ENCODE peak calls at places on chromosomes 13 and 19, in seven cellular contexts. One of them, this sample, is unnamed.

GRCh38 chr13:73900591-73900990 is 233.6 kb downstream of the KLF12 start:
- DNase-seq in AG04449: no peak
- DNase-seq in choroid plexus epithelial cell: no peak
- DNase-seq in GM04504: no peak
- DNase-seq in RWPE2: no peak
- DNase-seq in GDM1: no peak
- DNase-seq in GOT3: no peak
- DNase-seq in this sample: no peak

GRCh38 chr19:34639491-34640085 is 37.4 kb downstream of the SCGB2B2 start:
- DNase-seq in RWPE2: no peak
- DNase-seq in GM04504: peak
- DNase-seq in AG04449: peak
- DNase-seq in GDM1: peak
- DNase-seq in GOT3: no peak
- DNase-seq in choroid plexus epithelial cell: peak
- DNase-seq in this sample: peak

GRCh38 chr13:44172411-44172810 is 201.2 kb upstream of the SERP2 start:
- DNase-seq in choroid plexus epithelial cell: no peak
- DNase-seq in GM04504: no peak
- DNase-seq in GDM1: no peak
- DNase-seq in AG04449: no peak
- DNase-seq in GOT3: no peak
- DNase-seq in RWPE2: no peak
- DNase-seq in this sample: no peak

GRCh38 chr19:44212865-44213346 is 574 bp downstream of the ZNF227 start:
- DNase-seq in choroid plexus epithelial cell: peak
- DNase-seq in GM04504: no peak
- DNase-seq in GDM1: no peak
- DNase-seq in GOT3: no peak
- DNase-seq in RWPE2: no peak
- DNase-seq in AG04449: no peak
- DNase-seq in this sample: no peak

GRCh38 chr19:40610396-40611064 is 9.4 kb downstream of the LTBP4 start:
- DNase-seq in GOT3: no peak
- DNase-seq in AG04449: no peak
- DNase-seq in GM04504: no peak
- DNase-seq in choroid plexus epithelial cell: no peak
- DNase-seq in GDM1: no peak
- DNase-seq in RWPE2: peak
- DNase-seq in this sample: peak

GRCh38 chr13:44103721-44104490 is 224.2 kb downstream of the LACC1 start:
- DNase-seq in GOT3: no peak
- DNase-seq in GM04504: no peak
- DNase-seq in choroid plexus epithelial cell: no peak
- DNase-seq in RWPE2: no peak
- DNase-seq in AG04449: no peak
- DNase-seq in GDM1: no peak
- DNase-seq in this sample: no peak

GRCh38 chr19:40192758-40193586 is 1.7 kb downstream of the MAP3K10 start:
- DNase-seq in GOT3: no peak
- DNase-seq in GDM1: no peak
- DNase-seq in RWPE2: no peak
- DNase-seq in AG04449: no peak
- DNase-seq in GM04504: no peak
- DNase-seq in choroid plexus epithelial cell: no peak
- DNase-seq in this sample: no peak

GRCh38 chr19:35766571-35767104 is 8.7 kb downstream of the PROSER3 start:
- DNase-seq in AG04449: no peak
- DNase-seq in GM04504: no peak
- DNase-seq in choroid plexus epithelial cell: no peak
- DNase-seq in RWPE2: no peak
- DNase-seq in GOT3: no peak
- DNase-seq in GDM1: no peak
- DNase-seq in this sample: no peak

GRCh38 chr13:76425930-76426329 is 460.3 kb downstream of the KCTD12 start:
- DNase-seq in AG04449: no peak
- DNase-seq in choroid plexus epithelial cell: peak
- DNase-seq in GDM1: no peak
- DNase-seq in GOT3: no peak
- DNase-seq in GM04504: peak
- DNase-seq in RWPE2: no peak
- DNase-seq in this sample: no peak

GRCh38 chr13:72952529-72953141 is 106.2 kb upstream of the KLF5 start:
- DNase-seq in choroid plexus epithelial cell: peak
- DNase-seq in GOT3: no peak
- DNase-seq in RWPE2: no peak
- DNase-seq in GDM1: no peak
- DNase-seq in AG04449: no peak
- DNase-seq in GM04504: no peak
- DNase-seq in this sample: no peak

GRCh38 chr13:62512194-62513141 is 1096.8 kb upstream of the PCDH20 start:
- DNase-seq in GDM1: peak
- DNase-seq in GM04504: no peak
- DNase-seq in RWPE2: no peak
- DNase-seq in GOT3: no peak
- DNase-seq in AG04449: no peak
- DNase-seq in choroid plexus epithelial cell: peak
- DNase-seq in this sample: peak

GRCh38 chr13:51006067-51006800 is 96.6 kb downstream of the RNASEH2B start:
- DNase-seq in GM04504: peak
- DNase-seq in choroid plexus epithelial cell: no peak
- DNase-seq in RWPE2: no peak
- DNase-seq in GDM1: no peak
- DNase-seq in AG04449: no peak
- DNase-seq in GOT3: no peak
- DNase-seq in this sample: no peak

GRCh38 chr19:4391701-4392543 is 8.4 kb downstream of the SH3GL1 start:
- DNase-seq in GM04504: no peak
- DNase-seq in AG04449: no peak
- DNase-seq in RWPE2: no peak
- DNase-seq in choroid plexus epithelial cell: peak
- DNase-seq in GOT3: no peak
- DNase-seq in GDM1: no peak
- DNase-seq in this sample: no peak

GRCh38 chr13:75236774-75237173 is 245.2 kb downstream of the TBC1D4 start:
- DNase-seq in GDM1: no peak
- DNase-seq in GM04504: no peak
- DNase-seq in AG04449: no peak
- DNase-seq in choroid plexus epithelial cell: peak
- DNase-seq in RWPE2: no peak
- DNase-seq in GOT3: no peak
- DNase-seq in this sample: no peak

GRCh38 chr19:38710928-38711725 is 33.1 kb downstream of the CAPN12 start:
- DNase-seq in AG04449: no peak
- DNase-seq in GOT3: no peak
- DNase-seq in choroid plexus epithelial cell: no peak
- DNase-seq in GDM1: no peak
- DNase-seq in GM04504: no peak
- DNase-seq in RWPE2: no peak
- DNase-seq in this sample: no peak

GRCh38 chr19:40056505-40056904 is 474 bp upstream of the ZNF780B start:
- DNase-seq in choroid plexus epithelial cell: no peak
- DNase-seq in RWPE2: no peak
- DNase-seq in GDM1: no peak
- DNase-seq in GOT3: no peak
- DNase-seq in GM04504: no peak
- DNase-seq in AG04449: no peak
- DNase-seq in this sample: no peak

GRCh38 chr19:14149509-14149994 is 13.2 kb upstream of the ASF1B start:
- DNase-seq in choroid plexus epithelial cell: no peak
- DNase-seq in GM04504: peak
- DNase-seq in AG04449: no peak
- DNase-seq in RWPE2: no peak
- DNase-seq in GOT3: no peak
- DNase-seq in GDM1: no peak
- DNase-seq in this sample: no peak

GRCh38 chr13:112066624-112067004 is 335 bp upstream of the SOX1 start:
- DNase-seq in GOT3: no peak
- DNase-seq in RWPE2: no peak
- DNase-seq in AG04449: no peak
- DNase-seq in choroid plexus epithelial cell: no peak
- DNase-seq in GM04504: no peak
- DNase-seq in GDM1: no peak
- DNase-seq in this sample: no peak

GRCh38 chr19:29779921-29780320 is 31.9 kb upstream of the CCNE1 start:
- DNase-seq in RWPE2: no peak
- DNase-seq in AG04449: no peak
- DNase-seq in GM04504: no peak
- DNase-seq in GOT3: no peak
- DNase-seq in choroid plexus epithelial cell: no peak
- DNase-seq in GDM1: no peak
- DNase-seq in this sample: no peak

GRCh38 chr13:80196756-80197155 is 144.2 kb downstream of the SPRY2 start:
- DNase-seq in GOT3: no peak
- DNase-seq in AG04449: no peak
- DNase-seq in GM04504: peak
- DNase-seq in choroid plexus epithelial cell: no peak
- DNase-seq in RWPE2: no peak
- DNase-seq in GDM1: no peak
- DNase-seq in this sample: no peak

GRCh38 chr19:5477451-5478215 is 22.4 kb downstream of the ZNRF4 start:
- DNase-seq in GDM1: no peak
- DNase-seq in GOT3: no peak
- DNase-seq in AG04449: no peak
- DNase-seq in RWPE2: no peak
- DNase-seq in GM04504: no peak
- DNase-seq in choroid plexus epithelial cell: no peak
- DNase-seq in this sample: no peak

GRCh38 chr19:51317381-51317780 is 5.9 kb downstream of the IGLON5 start:
- DNase-seq in GM04504: no peak
- DNase-seq in RWPE2: no peak
- DNase-seq in AG04449: no peak
- DNase-seq in GDM1: no peak
- DNase-seq in GOT3: no peak
- DNase-seq in choroid plexus epithelial cell: no peak
- DNase-seq in this sample: no peak

GRCh38 chr13:99150575-99151370 is 49.9 kb upstream of the UBAC2 start:
- DNase-seq in AG04449: peak
- DNase-seq in choroid plexus epithelial cell: peak
- DNase-seq in GOT3: no peak
- DNase-seq in GDM1: no peak
- DNase-seq in GM04504: peak
- DNase-seq in RWPE2: peak
- DNase-seq in this sample: no peak

GRCh38 chr19:55683449-55684261 is 8.6 kb downstream of the EPN1 start:
- DNase-seq in GM04504: no peak
- DNase-seq in choroid plexus epithelial cell: no peak
- DNase-seq in GOT3: no peak
- DNase-seq in AG04449: no peak
- DNase-seq in GDM1: no peak
- DNase-seq in RWPE2: no peak
- DNase-seq in this sample: no peak

GRCh38 chr19:3225677-3226093 is 1.2 kb downstream of the CELF5 start:
- DNase-seq in RWPE2: no peak
- DNase-seq in GOT3: no peak
- DNase-seq in GDM1: no peak
- DNase-seq in choroid plexus epithelial cell: no peak
- DNase-seq in GM04504: no peak
- DNase-seq in AG04449: no peak
- DNase-seq in this sample: no peak

GRCh38 chr13:47680752-47681151 is 320.3 kb downstream of the SUCLA2 start:
- DNase-seq in RWPE2: no peak
- DNase-seq in GDM1: no peak
- DNase-seq in AG04449: no peak
- DNase-seq in choroid plexus epithelial cell: peak
- DNase-seq in GOT3: no peak
- DNase-seq in GM04504: no peak
- DNase-seq in this sample: no peak

GRCh38 chr13:39047560-39047959 is 9.3 kb downstream of the NHLRC3 start:
- DNase-seq in choroid plexus epithelial cell: peak
- DNase-seq in GDM1: no peak
- DNase-seq in GOT3: no peak
- DNase-seq in GM04504: no peak
- DNase-seq in RWPE2: no peak
- DNase-seq in AG04449: no peak
- DNase-seq in this sample: no peak

GRCh38 chr13:30607908-30608307 is 9.8 kb upstream of the USPL1 start:
- DNase-seq in GDM1: no peak
- DNase-seq in AG04449: no peak
- DNase-seq in choroid plexus epithelial cell: no peak
- DNase-seq in GM04504: no peak
- DNase-seq in RWPE2: no peak
- DNase-seq in GOT3: no peak
- DNase-seq in this sample: peak

GRCh38 chr13:41345921-41346589 is 35.0 kb downstream of the NAA16 start:
- DNase-seq in choroid plexus epithelial cell: no peak
- DNase-seq in RWPE2: no peak
- DNase-seq in GM04504: no peak
- DNase-seq in GDM1: no peak
- DNase-seq in AG04449: no peak
- DNase-seq in GOT3: no peak
- DNase-seq in this sample: no peak

GRCh38 chr19:30091856-30092255 is 149.8 kb downstream of the URI1 start:
- DNase-seq in AG04449: no peak
- DNase-seq in GDM1: no peak
- DNase-seq in RWPE2: no peak
- DNase-seq in GOT3: no peak
- DNase-seq in GM04504: no peak
- DNase-seq in choroid plexus epithelial cell: no peak
- DNase-seq in this sample: no peak

GRCh38 chr19:51354742-51355148 is 11.4 kb downstream of the ETFB start:
- DNase-seq in GDM1: no peak
- DNase-seq in choroid plexus epithelial cell: peak
- DNase-seq in RWPE2: no peak
- DNase-seq in GM04504: no peak
- DNase-seq in AG04449: no peak
- DNase-seq in GOT3: no peak
- DNase-seq in this sample: no peak

This sample was measured in AML-193.